ENCODE peak calls at places on chromosome 17, in eight cellular contexts. One of them, this sample, is unnamed.

GRCh38 chr17:46009681-46010596 is 10.9 kb downstream of the STH start:
- DNase-seq in cerebellum: no peak
- DNase-seq in pons: no peak
- DNase-seq in B cell: no peak
- DNase-seq in stimulated activated CD4-positive, alpha-beta T cell treated with anti-CD3 and anti-CD28 coated beads, Interleukin-15, amount 100 ng/mL, for 24 hours: no peak
- DNase-seq in EH: peak; percentile 24
- DNase-seq in HCEC 1CT: peak; percentile 50
- DNase-seq in neural crest cell: no peak
- DNase-seq in this sample: peak; percentile 63

GRCh38 chr17:82384051-82384729 is 12.6 kb downstream of the UTS2R start:
- DNase-seq in B cell: no peak
- DNase-seq in neural crest cell: no peak
- DNase-seq in cerebellum: no peak
- DNase-seq in pons: no peak
- DNase-seq in stimulated activated CD4-positive, alpha-beta T cell treated with anti-CD3 and anti-CD28 coated beads, Interleukin-15, amount 100 ng/mL, for 24 hours: no peak
- DNase-seq in EH: no peak
- DNase-seq in HCEC 1CT: no peak
- DNase-seq in this sample: no peak

GRCh38 chr17:58281511-58282011 is 826 bp upstream of the MPO start:
- DNase-seq in B cell: no peak
- DNase-seq in stimulated activated CD4-positive, alpha-beta T cell treated with anti-CD3 and anti-CD28 coated beads, Interleukin-15, amount 100 ng/mL, for 24 hours: no peak
- DNase-seq in cerebellum: no peak
- DNase-seq in HCEC 1CT: no peak
- DNase-seq in pons: no peak
- DNase-seq in neural crest cell: no peak
- DNase-seq in EH: no peak
- DNase-seq in this sample: no peak

GRCh38 chr17:19285218-19285900 is 48.2 kb downstream of the EPN2 start:
- DNase-seq in B cell: no peak
- DNase-seq in pons: no peak
- DNase-seq in HCEC 1CT: no peak
- DNase-seq in stimulated activated CD4-positive, alpha-beta T cell treated with anti-CD3 and anti-CD28 coated beads, Interleukin-15, amount 100 ng/mL, for 24 hours: no peak
- DNase-seq in neural crest cell: no peak
- DNase-seq in cerebellum: no peak
- DNase-seq in EH: no peak
- DNase-seq in this sample: no peak

GRCh38 chr17:31216053-31216751 is 80.8 kb downstream of the OMG start:
- DNase-seq in EH: peak; percentile 92
- DNase-seq in B cell: no peak
- DNase-seq in HCEC 1CT: peak; percentile 82
- DNase-seq in stimulated activated CD4-positive, alpha-beta T cell treated with anti-CD3 and anti-CD28 coated beads, Interleukin-15, amount 100 ng/mL, for 24 hours: no peak
- DNase-seq in cerebellum: peak; percentile 32
- DNase-seq in neural crest cell: no peak
- DNase-seq in pons: peak; percentile 71
- DNase-seq in this sample: peak; percentile 92

GRCh38 chr17:78412403-78412802 is 34.0 kb downstream of the PGS1 start:
- DNase-seq in neural crest cell: no peak
- DNase-seq in cerebellum: peak; percentile 45
- DNase-seq in B cell: no peak
- DNase-seq in pons: no peak
- DNase-seq in stimulated activated CD4-positive, alpha-beta T cell treated with anti-CD3 and anti-CD28 coated beads, Interleukin-15, amount 100 ng/mL, for 24 hours: peak; percentile 53
- DNase-seq in EH: peak; percentile 16
- DNase-seq in HCEC 1CT: peak; percentile 39
- DNase-seq in this sample: no peak

GRCh38 chr17:60091908-60092331 is 13.2 kb upstream of the HEATR6 start:
- DNase-seq in B cell: no peak
- DNase-seq in neural crest cell: no peak
- DNase-seq in cerebellum: no peak
- DNase-seq in stimulated activated CD4-positive, alpha-beta T cell treated with anti-CD3 and anti-CD28 coated beads, Interleukin-15, amount 100 ng/mL, for 24 hours: no peak
- DNase-seq in pons: no peak
- DNase-seq in EH: peak; percentile 83
- DNase-seq in HCEC 1CT: peak; percentile 39
- DNase-seq in this sample: peak; percentile 72

GRCh38 chr17:66207936-66208335 is 16.0 kb upstream of the CEP112 start:
- DNase-seq in HCEC 1CT: no peak
- DNase-seq in cerebellum: no peak
- DNase-seq in pons: no peak
- DNase-seq in stimulated activated CD4-positive, alpha-beta T cell treated with anti-CD3 and anti-CD28 coated beads, Interleukin-15, amount 100 ng/mL, for 24 hours: no peak
- DNase-seq in EH: no peak
- DNase-seq in B cell: no peak
- DNase-seq in neural crest cell: no peak
- DNase-seq in this sample: no peak

GRCh38 chr17:78390241-78391050 is 12.0 kb downstream of the PGS1 start:
- DNase-seq in EH: peak; percentile 99
- DNase-seq in B cell: no peak
- DNase-seq in pons: no peak
- DNase-seq in HCEC 1CT: peak; percentile 99
- DNase-seq in cerebellum: no peak
- DNase-seq in neural crest cell: no peak
- DNase-seq in stimulated activated CD4-positive, alpha-beta T cell treated with anti-CD3 and anti-CD28 coated beads, Interleukin-15, amount 100 ng/mL, for 24 hours: peak; percentile 19
- DNase-seq in this sample: peak; percentile 99

GRCh38 chr17:8698142-8699050 is 46.2 kb downstream of the CCDC42 start:
- DNase-seq in B cell: no peak
- DNase-seq in pons: no peak
- DNase-seq in stimulated activated CD4-positive, alpha-beta T cell treated with anti-CD3 and anti-CD28 coated beads, Interleukin-15, amount 100 ng/mL, for 24 hours: no peak
- DNase-seq in neural crest cell: no peak
- DNase-seq in HCEC 1CT: peak; percentile 20
- DNase-seq in cerebellum: peak; percentile 73
- DNase-seq in EH: peak; percentile 78
- DNase-seq in this sample: peak; percentile 59

GRCh38 chr17:51739245-51739886 is 419.1 kb downstream of the CA10 start:
- DNase-seq in neural crest cell: no peak
- DNase-seq in B cell: no peak
- DNase-seq in HCEC 1CT: no peak
- DNase-seq in stimulated activated CD4-positive, alpha-beta T cell treated with anti-CD3 and anti-CD28 coated beads, Interleukin-15, amount 100 ng/mL, for 24 hours: no peak
- DNase-seq in pons: no peak
- DNase-seq in cerebellum: no peak
- DNase-seq in EH: no peak
- DNase-seq in this sample: no peak

This sample was measured in EL.